ENCODE peak calls at places on chromosomes 6 and 20, in five cellular contexts. One of them, this sample, is unnamed.

GRCh38 chr20:35838213-35838612 is 66.4 kb downstream of the PHF20 start:
- DNase-seq in sciatic nerve: no peak
- DNase-seq in heart right ventricle: no peak
- DNase-seq in activated T-cell treated with anti-CD3 and anti-CD28 coated beads, Interleukin-2, amount 50 U/mL, for 48 hours: no peak
- DNase-seq in NCI-H510A treated with DMSO at 0.1 percent for 48 hours: no peak
- DNase-seq in this sample: no peak

GRCh38 chr6:148999501-148999900 is 252.7 kb downstream of the UST start:
- DNase-seq in sciatic nerve: no peak
- DNase-seq in heart right ventricle: no peak
- DNase-seq in activated T-cell treated with anti-CD3 and anti-CD28 coated beads, Interleukin-2, amount 50 U/mL, for 48 hours: no peak
- DNase-seq in NCI-H510A treated with DMSO at 0.1 percent for 48 hours: no peak
- DNase-seq in this sample: no peak

GRCh38 chr20:10798811-10799210 is 125.0 kb upstream of the JAG1 start:
- DNase-seq in sciatic nerve: no peak
- DNase-seq in heart right ventricle: no peak
- DNase-seq in activated T-cell treated with anti-CD3 and anti-CD28 coated beads, Interleukin-2, amount 50 U/mL, for 48 hours: no peak
- DNase-seq in NCI-H510A treated with DMSO at 0.1 percent for 48 hours: no peak
- DNase-seq in this sample: no peak

GRCh38 chr6:127342946-127343752 is at the start of gene ECHDC1:
- DNase-seq in sciatic nerve: peak
- DNase-seq in heart right ventricle: peak
- DNase-seq in activated T-cell treated with anti-CD3 and anti-CD28 coated beads, Interleukin-2, amount 50 U/mL, for 48 hours: peak
- DNase-seq in NCI-H510A treated with DMSO at 0.1 percent for 48 hours: peak
- DNase-seq in this sample: peak

GRCh38 chr6:143270026-143270425 is 180.5 kb downstream of the ADAT2 start:
- DNase-seq in sciatic nerve: no peak
- DNase-seq in heart right ventricle: no peak
- DNase-seq in activated T-cell treated with anti-CD3 and anti-CD28 coated beads, Interleukin-2, amount 50 U/mL, for 48 hours: no peak
- DNase-seq in NCI-H510A treated with DMSO at 0.1 percent for 48 hours: no peak
- DNase-seq in this sample: no peak

GRCh38 chr6:122789078-122789861 is at the start of gene SMPDL3A:
- DNase-seq in sciatic nerve: peak
- DNase-seq in heart right ventricle: peak
- DNase-seq in activated T-cell treated with anti-CD3 and anti-CD28 coated beads, Interleukin-2, amount 50 U/mL, for 48 hours: peak
- DNase-seq in NCI-H510A treated with DMSO at 0.1 percent for 48 hours: peak
- DNase-seq in this sample: peak

GRCh38 chr20:2116170-2116940 is 14.7 kb downstream of the STK35 start:
- DNase-seq in sciatic nerve: no peak
- DNase-seq in heart right ventricle: no peak
- DNase-seq in activated T-cell treated with anti-CD3 and anti-CD28 coated beads, Interleukin-2, amount 50 U/mL, for 48 hours: no peak
- DNase-seq in NCI-H510A treated with DMSO at 0.1 percent for 48 hours: no peak
- DNase-seq in this sample: no peak

GRCh38 chr6:170222498-170223471 is 68.1 kb downstream of the DLL1 start:
- DNase-seq in sciatic nerve: peak
- DNase-seq in heart right ventricle: no peak
- DNase-seq in activated T-cell treated with anti-CD3 and anti-CD28 coated beads, Interleukin-2, amount 50 U/mL, for 48 hours: no peak
- DNase-seq in NCI-H510A treated with DMSO at 0.1 percent for 48 hours: peak
- DNase-seq in this sample: no peak

GRCh38 chr6:151430886-151431285 is 21.0 kb downstream of the RMND1 start:
- DNase-seq in sciatic nerve: no peak
- DNase-seq in heart right ventricle: no peak
- DNase-seq in activated T-cell treated with anti-CD3 and anti-CD28 coated beads, Interleukin-2, amount 50 U/mL, for 48 hours: no peak
- DNase-seq in NCI-H510A treated with DMSO at 0.1 percent for 48 hours: no peak
- DNase-seq in this sample: no peak

GRCh38 chr6:14747881-14748520 is 497.9 kb upstream of the JARID2 start:
- DNase-seq in sciatic nerve: no peak
- DNase-seq in heart right ventricle: no peak
- DNase-seq in activated T-cell treated with anti-CD3 and anti-CD28 coated beads, Interleukin-2, amount 50 U/mL, for 48 hours: no peak
- DNase-seq in NCI-H510A treated with DMSO at 0.1 percent for 48 hours: no peak
- DNase-seq in this sample: no peak

GRCh38 chr6:75220365-75220764 is 14.5 kb upstream of the COL12A1 start:
- DNase-seq in sciatic nerve: no peak
- DNase-seq in heart right ventricle: no peak
- DNase-seq in activated T-cell treated with anti-CD3 and anti-CD28 coated beads, Interleukin-2, amount 50 U/mL, for 48 hours: no peak
- DNase-seq in NCI-H510A treated with DMSO at 0.1 percent for 48 hours: no peak
- DNase-seq in this sample: no peak

GRCh38 chr6:11875325-11876109 is 96.9 kb upstream of the ADTRP start:
- DNase-seq in sciatic nerve: no peak
- DNase-seq in heart right ventricle: no peak
- DNase-seq in activated T-cell treated with anti-CD3 and anti-CD28 coated beads, Interleukin-2, amount 50 U/mL, for 48 hours: no peak
- DNase-seq in NCI-H510A treated with DMSO at 0.1 percent for 48 hours: no peak
- DNase-seq in this sample: no peak

GRCh38 chr20:52747736-52748135 is 224.4 kb upstream of the TSHZ2 start:
- DNase-seq in sciatic nerve: no peak
- DNase-seq in heart right ventricle: no peak
- DNase-seq in activated T-cell treated with anti-CD3 and anti-CD28 coated beads, Interleukin-2, amount 50 U/mL, for 48 hours: no peak
- DNase-seq in NCI-H510A treated with DMSO at 0.1 percent for 48 hours: peak
- DNase-seq in this sample: no peak

GRCh38 chr20:23320317-23320716 is 30.3 kb upstream of the NXT1 start:
- DNase-seq in sciatic nerve: no peak
- DNase-seq in heart right ventricle: no peak
- DNase-seq in activated T-cell treated with anti-CD3 and anti-CD28 coated beads, Interleukin-2, amount 50 U/mL, for 48 hours: no peak
- DNase-seq in NCI-H510A treated with DMSO at 0.1 percent for 48 hours: no peak
- DNase-seq in this sample: no peak

GRCh38 chr20:57528148-57528547 is 3.2 kb upstream of the CTCFL start:
- DNase-seq in sciatic nerve: no peak
- DNase-seq in heart right ventricle: no peak
- DNase-seq in activated T-cell treated with anti-CD3 and anti-CD28 coated beads, Interleukin-2, amount 50 U/mL, for 48 hours: no peak
- DNase-seq in NCI-H510A treated with DMSO at 0.1 percent for 48 hours: no peak
- DNase-seq in this sample: no peak